ENCODE peak calls at places on chromosomes 11 and 22, in ten cellular contexts. S, Z, E, T, N, U, H, P, F and Y are unnamed samples.

GRCh38 chr11:119975561-119976152 is 162.3 kb downstream of the TRIM29 start:
- DNase-seq in H (no peak), P (peak), Z (no peak), U (no peak), S (no peak), T (no peak), F (no peak), N (no peak), E (no peak), Y (no peak)

GRCh38 chr22:50171965-50172421 is 1.5 kb downstream of the PANX2 start:
- DNase-seq in H (no peak), T (no peak), F (no peak), S (no peak), P (no peak), E (no peak), U (no peak), Z (no peak), N (no peak), Y (no peak)

GRCh38 chr22:46122511-46122971 is 27.8 kb upstream of the PPARA start:
- DNase-seq in H (no peak), F (peak), Z (no peak), U (peak), T (peak), S (peak), P (peak), N (peak), E (peak), Y (no peak)

GRCh38 chr11:795638-796564 is 2.2 kb downstream of the SLC25A22 start:
- DNase-seq in E (peak), P (peak), F (peak), N (peak), T (peak), H (no peak), S (peak), U (peak), Z (no peak), Y (peak)

GRCh38 chr11:105713696-105714095 is 103.8 kb downstream of the GRIA4 start:
- DNase-seq in N (no peak), F (peak), P (no peak), Z (no peak), S (no peak), U (no peak), H (no peak), E (no peak), T (no peak), Y (no peak)

GRCh38 chr11:119030029-119030328 is 698 bp downstream of the SLC37A4 start:
- DNase-seq in H (no peak), P (no peak), E (no peak), T (no peak), S (no peak), F (no peak), U (no peak), Z (no peak), N (no peak), Y (no peak)

GRCh38 chr11:130407978-130408377 is 20.4 kb downstream of the ADAMTS8 start:
- DNase-seq in S (peak), H (peak), P (peak), T (no peak), U (no peak), F (no peak), N (no peak), E (peak), Z (peak), Y (peak)

GRCh38 chr11:73321342-73322110 is 13.4 kb downstream of the ARHGEF17 start:
- DNase-seq in F (no peak), E (peak), Z (no peak), H (no peak), P (peak), T (no peak), U (peak), N (no peak), S (peak), Y (no peak)

GRCh38 chr11:107689317-107690202 is 22.3 kb downstream of the SLN start:
- DNase-seq in F (peak), P (peak), H (no peak), N (peak), U (peak), E (peak), Z (peak), S (peak), T (peak), Y (no peak)

GRCh38 chr11:71396548-71397123 is 51.6 kb downstream of the DHCR7 start:
- DNase-seq in S (no peak), H (no peak), F (no peak), Z (no peak), N (no peak), E (no peak), U (peak), P (no peak), T (no peak), Y (no peak)

GRCh38 chr11:57248780-57249383 is 11.8 kb upstream of the APLNR start:
- DNase-seq in H (no peak), P (peak), Z (peak), E (peak), S (peak), F (peak), T (peak), N (peak), U (peak), Y (no peak)

GRCh38 chr11:126340960-126341709 is 14.4 kb upstream of the ST3GAL4 start:
- DNase-seq in Z (no peak), S (no peak), E (no peak), T (no peak), F (no peak), H (no peak), N (no peak), P (peak), U (no peak), Y (no peak)

GRCh38 chr11:118002010-118002540 is 15.9 kb downstream of the IL10RA start:
- DNase-seq in H (no peak), U (no peak), E (no peak), T (no peak), P (no peak), N (no peak), S (no peak), Z (no peak), F (no peak), Y (no peak)

GRCh38 chr11:104774578-104774977 is 123.7 kb downstream of the CASP12 start:
- DNase-seq in E (no peak), S (no peak), U (no peak), N (no peak), T (no peak), P (no peak), F (no peak), H (no peak), Z (no peak), Y (no peak)

GRCh38 chr11:122138759-122139594 is 23.0 kb upstream of the BLID start:
- DNase-seq in F (no peak), Z (no peak), S (peak), N (no peak), E (no peak), H (no peak), U (no peak), T (no peak), P (no peak), Y (no peak)

GRCh38 chr11:117668291-117668690 is 128.7 kb downstream of the DSCAML1 start:
- DNase-seq in Z (no peak), E (no peak), H (no peak), N (no peak), S (no peak), T (no peak), P (no peak), U (no peak), F (no peak), Y (no peak)

GRCh38 chr22:34036936-34037335 is 116.7 kb upstream of the LARGE1 start:
- DNase-seq in Z (no peak), S (no peak), T (no peak), U (no peak), H (no peak), N (no peak), F (peak), P (no peak), E (no peak), Y (no peak)

GRCh38 chr11:75495749-75496641 is 29.7 kb downstream of the GDPD5 start:
- DNase-seq in F (no peak), E (no peak), H (no peak), Z (peak), T (no peak), N (no peak), U (no peak), S (no peak), P (peak), Y (no peak)

GRCh38 chr11:108319541-108320145 is 96.8 kb downstream of the ATM start:
- DNase-seq in E (no peak), T (no peak), U (no peak), N (no peak), H (no peak), S (no peak), P (no peak), Z (no peak), F (no peak), Y (no peak)

DNA sequence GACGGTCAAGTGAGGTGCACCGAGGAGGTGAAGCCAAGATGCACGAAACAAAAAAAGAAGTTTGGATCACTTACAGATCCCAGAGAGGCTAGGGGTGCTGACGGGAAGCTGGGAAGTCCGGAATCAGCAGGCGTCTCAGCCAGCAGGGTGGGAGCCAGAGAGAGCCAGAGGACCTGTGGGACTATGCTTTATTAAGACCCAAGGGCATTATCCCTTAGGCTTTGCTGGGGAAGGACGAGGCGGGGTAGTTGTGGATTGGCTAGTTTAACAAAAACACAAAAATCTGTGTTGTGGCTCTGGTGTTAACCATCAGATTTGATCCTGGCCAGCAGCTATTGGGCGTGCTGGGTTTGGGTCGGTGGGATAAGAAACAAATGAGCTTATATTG is 427.1 kb downstream of the DYNC2H1 start:
- DNase-seq in E (peak), F (no peak), P (no peak), Z (no peak), S (no peak), T (no peak), U (no peak), N (no peak), H (no peak), Y (no peak)
- H3K4me3 ChIP-seq in E (no peak), F (no peak), P (peak), Z (no peak), S (peak), T (peak), U (no peak), N (no peak), H (no peak), Y (no peak)

GRCh38 chr11:85627998-85628770 is at the start of gene TMEM126B:
- DNase-seq in N (peak), F (peak), P (peak), S (peak), U (peak), H (peak), E (peak), T (peak), Z (peak), Y (peak)

GRCh38 chr11:85628771-85629341 is 463 bp downstream of the TMEM126B start:
- DNase-seq in H (no peak), Z (no peak), E (no peak), T (no peak), N (no peak), F (no peak), U (no peak), P (no peak), S (no peak), Y (no peak)

GRCh38 chr11:85627332-85627997 is at the start of gene DLG2:
- DNase-seq in E (peak), N (no peak), S (peak), U (no peak), H (no peak), Z (no peak), P (no peak), F (peak), T (peak), Y (no peak)

GRCh38 chr11:85626496-85626895 is 648 bp downstream of the DLG2 start:
- DNase-seq in U (no peak), H (no peak), N (no peak), S (no peak), F (no peak), P (no peak), E (no peak), Z (no peak), T (peak), Y (no peak)
- H3K4me3 ChIP-seq in U (no peak), H (no peak), N (peak), S (no peak), F (no peak), P (peak), E (peak), Z (no peak), T (peak), Y (peak)

GRCh38 chr11:115660072-115660805 is 156.0 kb upstream of the CADM1 start:
- DNase-seq in Z (no peak), T (no peak), S (no peak), E (no peak), P (no peak), N (no peak), U (no peak), H (no peak), F (no peak), Y (no peak)
- H3K4me3 ChIP-seq in Z (no peak), T (peak), S (no peak), E (peak), P (no peak), N (no peak), U (no peak), H (no peak), F (no peak), Y (no peak)

GRCh38 chr11:79487412-79487811 is 46.6 kb upstream of the TENM4 start:
- DNase-seq in P (no peak), S (no peak), Z (no peak), E (no peak), N (no peak), U (no peak), T (no peak), F (no peak), H (no peak), Y (no peak)

GRCh38 chr11:79488286-79488685 is 47.5 kb upstream of the TENM4 start:
- DNase-seq in T (no peak), F (no peak), N (no peak), S (no peak), Z (no peak), H (no peak), U (no peak), E (peak), P (no peak), Y (no peak)

GRCh38 chr11:79485694-79486093 is 44.9 kb upstream of the TENM4 start:
- DNase-seq in U (no peak), E (no peak), N (no peak), T (no peak), Z (no peak), H (no peak), S (no peak), F (no peak), P (no peak), Y (no peak)

GRCh38 chr11:79484872-79485271 is 44.0 kb upstream of the TENM4 start:
- DNase-seq in H (no peak), N (no peak), U (no peak), E (no peak), Z (no peak), T (no peak), S (no peak), P (no peak), F (peak), Y (no peak)

GRCh38 chr11:79486239-79486984 is 45.6 kb upstream of the TENM4 start:
- DNase-seq in P (no peak), F (peak), Z (no peak), H (no peak), S (no peak), E (no peak), U (no peak), T (no peak), N (no peak), Y (no peak)
- H3K4me3 ChIP-seq in P (no peak), F (no peak), Z (no peak), H (no peak), S (no peak), E (no peak), U (no peak), T (no peak), N (no peak), Y (no peak)

GRCh38 chr11:46618789-46619188 is 1.4 kb downstream of the ATG13 start:
- DNase-seq in N (no peak), U (no peak), F (no peak), T (peak), E (no peak), Z (no peak), H (no peak), S (peak), P (no peak), Y (no peak)
- H3K4me3 ChIP-seq in N (peak), U (peak), F (no peak), T (peak), E (peak), Z (peak), H (peak), S (peak), P (peak), Y (peak)

GRCh38 chr11:69700278-69701140 is 3.3 kb downstream of the FGF19 start:
- DNase-seq in N (no peak), U (peak), P (peak), Z (peak), H (no peak), S (peak), F (no peak), T (peak), E (peak), Y (peak)
- H3K4me3 ChIP-seq in N (no peak), U (no peak), P (no peak), Z (no peak), H (no peak), S (no peak), F (no peak), T (no peak), E (no peak), Y (no peak)

DNA sequence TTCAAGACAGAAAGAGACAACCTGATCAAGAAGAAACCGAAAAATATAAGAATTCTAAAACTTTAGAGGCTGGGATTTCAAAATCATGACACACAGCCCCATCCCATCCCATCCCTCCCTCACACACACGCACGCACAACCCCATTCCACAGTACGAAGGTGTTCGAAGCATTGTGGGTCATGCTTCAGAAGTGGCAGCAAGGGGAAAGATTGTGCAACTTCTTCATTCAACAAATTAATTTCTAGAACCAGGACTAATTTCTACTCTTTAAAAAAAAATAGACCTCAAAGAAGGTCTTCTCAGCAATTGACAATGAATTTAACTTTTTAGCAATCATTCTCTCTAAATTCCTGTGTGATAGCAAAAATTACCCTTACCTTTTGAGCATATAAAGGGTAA is 867 bp downstream of the SPA17 start:
- DNase-seq in T (no peak), N (no peak), S (no peak), U (no peak), H (no peak), E (no peak), Z (no peak), P (no peak), F (no peak), Y (no peak)
- H3K4me3 ChIP-seq in T (peak), N (no peak), S (peak), U (no peak), H (peak), E (peak), Z (peak), P (peak), F (peak), Y (peak)

GRCh38 chr11:112320668-112321067 is 60.0 kb upstream of the PLET1 start:
- DNase-seq in T (peak), H (peak), P (peak), F (no peak), E (peak), Z (no peak), U (peak), N (peak), S (peak), Y (peak)

GRCh38 chr11:112315861-112316739 is 55.4 kb upstream of the PLET1 start:
- DNase-seq in U (no peak), T (no peak), N (no peak), E (no peak), S (no peak), H (no peak), P (no peak), Z (no peak), F (no peak), Y (no peak)

GRCh38 chr11:112318193-112318592 is 57.5 kb upstream of the PLET1 start:
- DNase-seq in E (peak), N (no peak), F (no peak), Z (peak), U (no peak), S (peak), T (no peak), P (no peak), H (no peak), Y (peak)

GRCh38 chr11:112316971-112317370 is 56.3 kb upstream of the PLET1 start:
- DNase-seq in E (no peak), U (no peak), F (no peak), H (no peak), Z (no peak), T (no peak), N (no peak), S (peak), P (no peak), Y (no peak)

GRCh38 chr11:112318661-112319060 is 58.0 kb upstream of the PLET1 start:
- DNase-seq in S (no peak), P (no peak), F (no peak), N (no peak), H (no peak), T (no peak), U (no peak), E (no peak), Z (no peak), Y (no peak)
- H3K4me3 ChIP-seq in S (no peak), P (no peak), F (no peak), N (no peak), H (no peak), T (no peak), U (no peak), E (no peak), Z (no peak), Y (no peak)